ENCODE peak calls at places on chromosome 9, in four cellular contexts. T, W, B and E are unnamed samples.

GRCh38 chr9:98786750-98787510 is 9.4 kb downstream of the ANKS6 start:
- DNase-seq in B (no peak), W (no peak), T (no peak), E (no peak)

GRCh38 chr9:14277202-14277601 is 36.7 kb downstream of the NFIB start:
- DNase-seq in B (no peak), W (no peak), T (no peak), E (no peak)

GRCh38 chr9:136955202-136955942 is 3.3 kb downstream of the LCN12 start:
- DNase-seq in W (no peak), B (no peak), T (no peak), E (no peak)

GRCh38 chr9:87039809-87040392 is 92.6 kb upstream of the GAS1 start:
- DNase-seq in B (no peak), W (no peak), T (no peak), E (no peak)

GRCh38 chr9:13688990-13689600 is 409.6 kb upstream of the MPDZ start:
- DNase-seq in T (no peak), W (no peak), B (no peak), E (no peak)

GRCh38 chr9:87557996-87558395 is 60.3 kb downstream of the DAPK1 start:
- DNase-seq in T (no peak), B (no peak), W (peak), E (no peak)

GRCh38 chr9:90960941-90961340 is 159.3 kb downstream of the SYK start:
- DNase-seq in W (no peak), T (no peak), B (peak), E (no peak)

GRCh38 chr9:96491880-96492525 is 42.0 kb downstream of the HABP4 start:
- DNase-seq in T (no peak), W (no peak), B (no peak), E (no peak)

GRCh38 chr9:71901695-71902094 is 9.3 kb downstream of the ABHD17B start:
- DNase-seq in B (no peak), W (no peak), T (no peak), E (no peak)

GRCh38 chr9:15743512-15743911 is 190.7 kb downstream of the CCDC171 start:
- DNase-seq in T (no peak), B (no peak), W (peak), E (no peak)

GRCh38 chr9:76599970-76600369 is 141.0 kb downstream of the GCNT1 start:
- DNase-seq in B (no peak), T (no peak), W (no peak), E (no peak)

GRCh38 chr9:122807271-122807900 is 7.5 kb downstream of the OR1K1 start:
- DNase-seq in B (no peak), W (no peak), T (no peak), E (no peak)

GRCh38 chr9:122789256-122790046 is 718 bp downstream of the OR5C1 start:
- DNase-seq in W (no peak), B (no peak), T (no peak), E (no peak)

GRCh38 chr9:8855046-8855445 is 1055.5 kb upstream of the DMAC1 start:
- DNase-seq in B (no peak), W (no peak), T (no peak), E (no peak)

GRCh38 chr9:111832428-111832827 is 37.7 kb upstream of the SHOC1 start:
- DNase-seq in T (no peak), W (no peak), B (no peak), E (no peak)

GRCh38 chr9:137236936-137237421 is 4.1 kb upstream of the TUBB4B start:
- DNase-seq in B (peak), W (no peak), T (no peak), E (no peak)

GRCh38 chr9:109812818-109813281 is 32.9 kb downstream of the PALM2AKAP2 start:
- DNase-seq in B (no peak), W (no peak), T (no peak), E (no peak)

GRCh38 chr9:103821115-103821514 is 273.0 kb upstream of the SMC2 start:
- DNase-seq in B (no peak), W (no peak), T (no peak), E (no peak)

GRCh38 chr9:36174731-36175130 is 5.5 kb downstream of the CCIN start:
- DNase-seq in B (no peak), W (no peak), T (no peak), E (no peak)

GRCh38 chr9:72589684-72590555 is 68.5 kb downstream of the TMC1 start:
- DNase-seq in B (peak), T (no peak), W (no peak), E (no peak)

GRCh38 chr9:126719677-126720435 is 85.0 kb upstream of the ZBTB43 start:
- DNase-seq in B (peak), T (no peak), W (peak), E (peak)

GRCh38 chr9:36718612-36719011 is 145.9 kb downstream of the MELK start:
- DNase-seq in W (no peak), B (no peak), T (no peak), E (no peak)

GRCh38 chr9:83106272-83106671 is 43.3 kb upstream of the RASEF start:
- DNase-seq in T (no peak), B (no peak), W (no peak), E (no peak)

GRCh38 chr9:107029146-107029545 is 166.2 kb downstream of the ZNF462 start:
- DNase-seq in B (no peak), W (no peak), T (no peak), E (no peak)

GRCh38 chr9:83280259-83280658 is 217.3 kb upstream of the RASEF start:
- DNase-seq in W (no peak), B (no peak), T (no peak), E (no peak)

GRCh38 chr9:112861638-112862555 is 28.8 kb downstream of the SLC46A2 start:
- DNase-seq in T (no peak), W (no peak), B (peak), E (no peak)

GRCh38 chr9:8417341-8417740 is 617.8 kb upstream of the DMAC1 start:
- DNase-seq in T (no peak), B (no peak), W (no peak), E (no peak)

GRCh38 chr9:137589441-137590122 is 730 bp downstream of the ZMYND19 start:
- DNase-seq in W (no peak), B (no peak), T (no peak), E (peak)

GRCh38 chr9:133637451-133638055 is 1.4 kb downstream of the DBH start:
- DNase-seq in T (no peak), B (no peak), W (no peak), E (no peak)
- TF ChIP-seq SPI1 in T (no peak), B (no peak), W (no peak), E (no peak)

DNA sequence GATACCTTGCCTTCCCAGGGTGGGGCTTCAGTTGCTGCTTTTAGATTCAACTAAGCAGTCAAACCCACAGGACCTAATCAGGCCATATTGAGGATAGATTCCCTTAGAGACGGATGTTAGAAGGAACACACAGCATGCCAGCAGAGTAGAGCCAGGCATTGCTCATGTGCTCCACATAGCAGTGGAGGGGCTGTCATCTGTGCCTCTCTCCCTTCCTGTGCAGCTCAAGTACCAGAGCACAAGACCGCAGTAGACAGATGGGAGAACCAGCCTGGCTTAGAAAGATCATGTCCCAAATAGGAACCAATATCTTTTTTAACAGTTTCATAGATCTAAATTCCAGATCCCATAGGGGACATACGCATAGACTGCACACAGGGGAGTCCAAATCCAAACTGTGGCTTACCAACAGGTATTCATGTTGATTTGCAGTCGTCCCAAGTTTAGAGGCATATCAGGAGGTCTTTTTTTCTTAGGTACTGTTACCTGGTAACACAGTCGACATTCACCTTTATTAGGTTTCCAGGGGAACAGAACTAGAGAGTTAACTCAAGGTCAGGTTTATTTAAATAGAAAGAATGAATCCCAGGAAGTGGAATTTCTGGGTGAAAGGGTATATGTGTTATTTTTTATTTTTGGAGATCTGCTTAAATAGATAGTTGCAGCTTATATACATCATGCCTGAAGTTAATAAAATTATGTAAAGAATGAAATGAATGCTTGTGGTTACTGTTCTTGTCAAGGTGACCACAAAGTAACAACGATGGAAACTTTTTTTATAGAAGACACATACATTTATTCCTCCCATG is 43.5 kb upstream of the PCAT7 start:
- DNase-seq in T (no peak), W (no peak), B (no peak), E (no peak)
- TF ChIP-seq SPI1 in T (no peak), W (no peak), B (no peak), E (no peak)

GRCh38 chr9:3971391-3972082 is 328.3 kb downstream of the GLIS3 start:
- DNase-seq in W (no peak), T (no peak), B (peak), E (no peak)

GRCh38 chr9:3968891-3969290 is 331.0 kb downstream of the GLIS3 start:
- DNase-seq in B (no peak), W (no peak), T (no peak), E (no peak)

GRCh38 chr9:3972687-3973086 is 327.2 kb downstream of the GLIS3 start:
- DNase-seq in B (no peak), W (no peak), T (no peak), E (no peak)

GRCh38 chr9:3969846-3970245 is 330.0 kb downstream of the GLIS3 start:
- DNase-seq in B (no peak), W (no peak), T (no peak), E (no peak)
- TF ChIP-seq SPI1 in B (no peak), W (no peak), T (no peak), E (no peak)

GRCh38 chr9:77883846-77884771 is 147.5 kb downstream of the GNAQ start:
- DNase-seq in T (no peak), B (no peak), W (no peak), E (no peak)
- TF ChIP-seq SPI1 in T (no peak), B (no peak), W (no peak), E (no peak)

DNA sequence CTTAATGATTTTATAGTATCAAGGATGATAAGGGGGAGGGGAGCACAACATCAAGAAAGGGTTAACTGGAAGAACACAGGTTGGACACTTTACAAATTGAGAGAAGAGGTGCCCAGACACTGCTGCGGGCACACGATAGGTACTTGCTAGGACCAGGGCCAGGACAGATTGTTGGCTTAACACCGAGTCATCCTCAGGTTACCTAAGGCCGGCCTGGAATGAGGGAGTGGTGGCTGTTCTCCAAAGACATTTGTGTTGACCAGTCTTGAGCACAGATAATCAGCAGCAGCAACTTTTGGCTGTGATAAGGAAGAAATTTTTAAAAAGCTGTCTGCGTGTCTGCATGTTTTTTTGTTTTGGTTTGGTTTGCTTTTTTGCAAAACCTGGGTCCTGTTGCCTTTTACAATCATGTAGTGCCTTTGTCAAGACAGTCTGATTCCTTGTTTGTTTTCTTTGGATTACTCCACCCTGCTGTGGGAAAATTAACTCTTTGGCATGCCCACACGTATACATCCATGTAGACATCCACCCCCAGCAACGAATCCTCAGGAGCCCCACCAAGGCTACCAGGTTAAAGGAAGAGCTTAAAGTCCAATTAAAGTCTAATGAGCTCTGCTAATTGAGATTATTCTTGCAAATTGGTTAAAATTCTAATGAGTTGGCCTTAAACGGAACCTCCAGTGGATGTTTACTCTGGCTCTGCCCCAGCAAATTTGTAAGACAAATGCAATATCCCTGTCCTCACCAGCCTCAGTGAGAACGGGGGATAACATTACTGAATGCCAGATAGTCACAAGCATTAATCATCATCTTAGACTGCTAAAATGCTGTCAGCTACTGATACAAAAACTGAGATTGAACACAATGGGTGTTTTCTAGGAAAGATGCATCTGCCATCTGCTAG is 382.3 kb downstream of the ACTL7B start:
- DNase-seq in W (no peak), T (no peak), B (no peak), E (no peak)
- TF ChIP-seq SPI1 in W (no peak), T (no peak), B (no peak), E (no peak)

GRCh38 chr9:108569624-108570023 is 286.2 kb downstream of the ACTL7B start:
- DNase-seq in T (no peak), B (no peak), W (no peak), E (no peak)
- TF ChIP-seq SPI1 in T (no peak), B (no peak), W (no peak), E (no peak)

DNA sequence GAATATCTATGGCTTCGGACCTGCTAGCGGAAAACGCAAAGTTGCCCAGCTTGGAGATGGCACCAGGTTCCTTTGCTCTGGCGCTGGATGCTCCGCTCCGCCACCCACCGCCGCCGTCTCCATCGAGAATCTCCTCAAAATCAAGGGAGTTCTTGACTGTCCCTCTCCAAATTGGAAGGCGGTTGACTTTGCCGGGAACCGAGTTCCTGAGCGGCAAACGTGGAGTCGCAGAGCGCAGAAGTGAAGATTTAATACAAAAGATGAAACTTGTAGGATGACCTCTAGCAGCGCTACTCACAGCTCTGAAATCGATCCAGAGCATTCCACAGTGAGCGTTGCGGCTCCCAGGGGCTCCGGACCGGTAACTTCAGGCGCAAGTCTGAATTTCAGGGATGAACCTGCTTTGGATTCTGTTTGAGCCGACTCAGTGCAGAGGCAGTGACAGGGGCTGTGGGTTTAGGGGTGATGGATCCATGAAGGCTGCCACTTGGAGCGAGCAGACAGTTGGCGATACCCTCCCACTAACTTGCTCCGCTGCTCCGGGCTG is 1641.5 kb upstream of the C9orf72 start:
- DNase-seq in W (no peak), B (no peak), T (no peak), E (no peak)
- TF ChIP-seq SPI1 in W (no peak), B (no peak), T (no peak), E (no peak)

DNA sequence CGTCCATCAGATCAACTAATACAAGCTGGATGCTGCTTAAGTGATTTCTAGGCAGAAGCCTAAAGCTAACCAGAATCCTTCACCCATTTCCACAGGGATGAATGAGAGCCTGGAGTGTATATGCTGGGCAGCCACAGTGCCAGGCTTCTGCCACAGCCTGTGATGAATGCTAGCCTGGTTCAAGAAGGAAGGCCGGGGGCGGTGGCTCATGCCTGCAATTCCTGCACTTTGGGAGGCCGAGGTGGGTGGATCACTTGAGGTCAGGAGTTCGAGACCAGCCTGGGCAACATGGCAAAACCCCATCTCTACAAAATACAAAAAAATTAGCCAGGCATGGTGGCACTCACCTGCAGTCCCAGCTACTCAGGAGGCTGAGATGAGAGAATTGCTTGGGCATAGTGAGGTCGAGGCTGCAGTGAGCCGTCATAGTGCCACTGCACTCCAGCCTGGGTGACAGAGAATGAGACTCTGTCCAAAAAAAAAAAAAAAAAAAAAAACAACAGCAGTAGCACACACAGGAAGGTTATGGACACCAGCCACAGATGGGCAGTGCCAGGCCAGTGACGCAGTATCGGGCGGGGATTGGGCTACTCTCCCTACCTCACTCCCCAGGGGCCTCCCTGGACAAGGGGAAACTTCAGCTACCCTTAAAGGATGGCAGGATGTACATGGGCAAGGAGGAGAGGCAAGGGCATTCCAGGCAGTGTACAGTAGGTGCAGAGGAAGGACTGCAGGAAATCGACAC is 23.1 kb upstream of the HMCN2 start:
- DNase-seq in T (no peak), W (no peak), B (no peak), E (no peak)
- TF ChIP-seq SPI1 in T (no peak), W (no peak), B (no peak), E (no peak)

GRCh38 chr9:129460323-129461261 is 160.3 kb downstream of the C9orf50 start:
- DNase-seq in W (peak), T (peak), B (peak), E (peak)

GRCh38 chr9:129457325-129457779 is 163.5 kb downstream of the C9orf50 start:
- DNase-seq in B (no peak), T (no peak), W (no peak), E (no peak)

GRCh38 chr9:129458155-129458661 is 162.7 kb downstream of the C9orf50 start:
- DNase-seq in B (peak), W (peak), T (no peak), E (no peak)

GRCh38 chr9:129459550-129460322 is 161.2 kb downstream of the C9orf50 start:
- DNase-seq in B (no peak), W (no peak), T (no peak), E (no peak)

GRCh38 chr9:129458663-129459549 is 162.0 kb downstream of the C9orf50 start:
- DNase-seq in W (no peak), T (no peak), B (peak), E (no peak)
- TF ChIP-seq SPI1 in W (peak), T (no peak), B (peak), E (peak)

GRCh38 chr9:737400-738120 is 103.9 kb upstream of the DMRT1 start:
- DNase-seq in T (no peak), W (no peak), B (no peak), E (no peak)
- TF ChIP-seq SPI1 in T (no peak), W (no peak), B (no peak), E (no peak)